ENCODE peak calls at places on chromosomes 2 and 18, in five cellular contexts. A, E, Y, K and F are unnamed samples.

GRCh38 chr2:69483696-69484095 is 46.5 kb upstream of the NFU1 start:
- DNase-seq in K (no peak), E (no peak), Y (no peak), A (no peak), F (no peak)

GRCh38 chr2:236177604-236177966 is 9.4 kb upstream of the GBX2 start:
- DNase-seq in E (peak; percentile 94), A (no peak), Y (no peak), K (no peak), F (peak; percentile 2)

GRCh38 chr18:30999186-30999585 is 43.4 kb downstream of the DSC3 start:
- DNase-seq in E (no peak), A (no peak), Y (no peak), K (no peak), F (peak; percentile 60)

GRCh38 chr2:75503048-75503607 is 57.6 kb downstream of the EVA1A start:
- DNase-seq in K (no peak), A (no peak), E (no peak), Y (no peak), F (no peak)

GRCh38 chr2:237575869-237576862 is 9.8 kb downstream of the PRLH start:
- DNase-seq in Y (no peak), K (no peak), E (peak; percentile 47), A (no peak), F (no peak)

GRCh38 chr2:73105511-73105971 is 7.2 kb downstream of the RAB11FIP5 start:
- DNase-seq in E (no peak), A (no peak), Y (no peak), K (no peak), F (no peak)

GRCh38 chr2:44972771-44973535 is 31.5 kb downstream of the SIX3 start:
- DNase-seq in K (no peak), A (no peak), Y (no peak), E (no peak), F (no peak)

GRCh38 chr2:8249191-8249590 is 432.7 kb upstream of the ID2 start:
- DNase-seq in E (no peak), A (no peak), K (no peak), Y (no peak), F (no peak)

GRCh38 chr2:203734276-203734983 is 28.0 kb downstream of the CD28 start:
- DNase-seq in A (no peak), E (peak; percentile 62), K (no peak), Y (no peak), F (no peak)

GRCh38 chr2:223010641-223011040 is 41.3 kb upstream of the KCNE4 start:
- DNase-seq in A (no peak), K (no peak), Y (no peak), E (no peak), F (no peak)

GRCh38 chr2:28568533-28568932 is 72.7 kb downstream of the PLB1 start:
- DNase-seq in E (no peak), K (no peak), Y (no peak), A (no peak), F (no peak)

GRCh38 chr2:41038408-41038807 is 586.5 kb upstream of the SLC8A1 start:
- DNase-seq in E (no peak), Y (no peak), K (no peak), A (no peak), F (peak; percentile 38)

GRCh38 chr2:163347982-163348842 is 387.6 kb downstream of the FIGN start:
- DNase-seq in Y (no peak), A (no peak), K (peak; percentile 56), E (peak; percentile 74), F (no peak)

GRCh38 chr18:36871801-36872200 is 42.9 kb downstream of the KIAA1328 start:
- DNase-seq in A (no peak), E (no peak), Y (no peak), K (no peak), F (no peak)

GRCh38 chr2:43265006-43265770 is 38.8 kb upstream of the ZFP36L2 start:
- DNase-seq in A (no peak), Y (no peak), E (peak; percentile 42), K (no peak), F (no peak)

GRCh38 chr2:149858916-149859634 is 271.5 kb upstream of the MMADHC start:
- DNase-seq in K (no peak), E (no peak), A (no peak), Y (no peak), F (no peak)

GRCh38 chr18:63890226-63890949 is 2.9 kb downstream of the SERPINB2 start:
- DNase-seq in A (no peak), E (no peak), Y (no peak), K (no peak), F (no peak)

GRCh38 chr2:39487398-39488250 is 50.5 kb upstream of the MAP4K3 start:
- DNase-seq in K (no peak), A (no peak), E (no peak), Y (no peak), F (no peak)

GRCh38 chr2:229852565-229852964 is 69.2 kb downstream of the TRIP12 start:
- DNase-seq in K (no peak), A (peak; percentile 26), E (no peak), Y (no peak), F (peak; percentile 89)

GRCh38 chr18:35905436-35905835 is 67.0 kb upstream of the RMP24 start:
- DNase-seq in K (no peak), E (no peak), Y (no peak), A (no peak), F (no peak)

GRCh38 chr2:27306657-27307544 is 1.3 kb downstream of the UCN start:
- DNase-seq in A (no peak), Y (no peak), K (no peak), E (peak; percentile 82), F (no peak)

GRCh38 chr2:134457765-134458202 is 203.9 kb downstream of the MGAT5 start:
- DNase-seq in A (no peak), E (no peak), Y (no peak), K (peak; percentile 48), F (no peak)